ENCODE peak calls at places on chromosomes 2 and 18, in eight cellular contexts. Y is cardiac muscle cell, I is GM23248, T is upper lobe of right lung, W is stomach, D is neural progenitor cell, Z is breast epithelium, H is lower lobe of right lung. R is an unnamed sample. For H3K27me3 and H3K4me1, the result is how much of the 10 kb centered on the place peaks cover.

GRCh38 chr2:55120634-55121359 is 70.5 kb upstream of the RTN4 start:
- DNase-seq in Y (peak), I (peak), T (peak), W (no peak), D (peak), Z (no peak), H (no peak), R (no peak)

GRCh38 chr2:211454684-211455083 is 898.3 kb downstream of the CPS1 start:
- DNase-seq in Y (no peak), I (no peak), T (no peak), W (no peak), D (peak), Z (no peak), H (no peak), R (no peak)

GRCh38 chr2:178152977-178153376 is 40.7 kb downstream of the RBM45 start:
- DNase-seq in Y (no peak), I (no peak), T (no peak), W (no peak), D (no peak), Z (no peak), H (no peak), R (no peak)

GRCh38 chr2:238945433-238946150 is 97.7 kb downstream of the TWIST2 start:
- DNase-seq in Y (peak), I (peak), T (peak), W (peak), D (peak), Z (no peak), H (no peak), R (no peak)

GRCh38 chr2:190137561-190137960 is 75.0 kb upstream of the MSTN start:
- DNase-seq in Y (peak), I (peak), T (no peak), W (no peak), D (no peak), Z (no peak), H (no peak), R (no peak)

GRCh38 chr2:217830807-217831206 is 172.0 kb downstream of the TNS1 start:
- DNase-seq in Y (no peak), I (no peak), T (no peak), W (no peak), D (no peak), Z (no peak), H (no peak), R (no peak)

GRCh38 chr2:61398413-61398812 is 72.5 kb downstream of the USP34 start:
- DNase-seq in Y (no peak), I (no peak), T (no peak), W (no peak), D (no peak), Z (no peak), H (no peak), R (no peak)

GRCh38 chr2:128367601-128368359 is 49.1 kb upstream of the HS6ST1 start:
- DNase-seq in Y (no peak), I (no peak), T (peak), W (no peak), D (no peak), Z (peak), H (no peak), R (no peak)

GRCh38 chr18:41532344-41533086 is 422.5 kb upstream of the PIK3C3 start:
- DNase-seq in Y (peak), I (peak), T (no peak), W (no peak), D (peak), Z (no peak), H (no peak), R (no peak)

GRCh38 chr2:201139836-201140599 is 24.1 kb downstream of the CFLAR start:
- DNase-seq in Y (no peak), I (no peak), T (no peak), W (no peak), D (no peak), Z (no peak), H (no peak), R (no peak)

GRCh38 chr2:74779587-74780135 is 54.3 kb upstream of the HK2 start:
- DNase-seq in Y (no peak), I (no peak), T (no peak), W (peak), D (no peak), Z (no peak), H (no peak), R (no peak)

GRCh38 chr2:227016894-227017293 is 147.1 kb downstream of the COL4A4 start:
- DNase-seq in Y (no peak), I (peak), T (no peak), W (no peak), D (no peak), Z (no peak), H (no peak), R (no peak)

GRCh38 chr2:239577306-239577705 is 176.5 kb upstream of the HDAC4 start:
- DNase-seq in Y (no peak), I (no peak), T (peak), W (no peak), D (no peak), Z (no peak), H (peak), R (no peak)

GRCh38 chr2:36270758-36271157 is 84.8 kb upstream of the CRIM1 start:
- DNase-seq in Y (no peak), I (no peak), T (no peak), W (no peak), D (peak), Z (no peak), H (no peak), R (no peak)

GRCh38 chr2:105643405-105644173 is 101.1 kb upstream of the NCK2 start:
- DNase-seq in Y (no peak), I (no peak), T (no peak), W (no peak), D (no peak), Z (no peak), H (no peak), R (no peak)

GRCh38 chr2:226575928-226576327 is 223.7 kb downstream of the IRS1 start:
- DNase-seq in Y (no peak), I (no peak), T (no peak), W (no peak), D (no peak), Z (no peak), H (no peak), R (no peak)

GRCh38 chr2:191930205-191930604 is 83.3 kb upstream of the CAVIN2 start:
- DNase-seq in Y (no peak), I (no peak), T (no peak), W (no peak), D (no peak), Z (no peak), H (no peak), R (no peak)

GRCh38 chr2:43160778-43161177 is 65.6 kb downstream of the ZFP36L2 start:
- DNase-seq in Y (no peak), I (no peak), T (no peak), W (peak), D (no peak), Z (no peak), H (no peak), R (no peak)

GRCh38 chr18:23163786-23164583 is 28.7 kb downstream of the CABLES1 start:
- DNase-seq in Y (no peak), I (no peak), T (no peak), W (no peak), D (no peak), Z (no peak), H (no peak), R (no peak)

GRCh38 chr2:145752091-145752806 is 1232.3 kb upstream of the ZEB2 start:
- DNase-seq in Y (peak), I (peak), T (peak), W (no peak), D (peak), Z (no peak), H (peak), R (no peak)

GRCh38 chr2:97718942-97719341 is 5.6 kb downstream of the ZAP70 start:
- DNase-seq in Y (no peak), I (no peak), T (peak), W (no peak), D (no peak), Z (no peak), H (no peak), R (no peak)
- H3K4me3 ChIP-seq in Y (no peak), I (no peak), T (no peak), W (no peak), D (no peak), Z (no peak), H (no peak), R (peak)

DNA sequence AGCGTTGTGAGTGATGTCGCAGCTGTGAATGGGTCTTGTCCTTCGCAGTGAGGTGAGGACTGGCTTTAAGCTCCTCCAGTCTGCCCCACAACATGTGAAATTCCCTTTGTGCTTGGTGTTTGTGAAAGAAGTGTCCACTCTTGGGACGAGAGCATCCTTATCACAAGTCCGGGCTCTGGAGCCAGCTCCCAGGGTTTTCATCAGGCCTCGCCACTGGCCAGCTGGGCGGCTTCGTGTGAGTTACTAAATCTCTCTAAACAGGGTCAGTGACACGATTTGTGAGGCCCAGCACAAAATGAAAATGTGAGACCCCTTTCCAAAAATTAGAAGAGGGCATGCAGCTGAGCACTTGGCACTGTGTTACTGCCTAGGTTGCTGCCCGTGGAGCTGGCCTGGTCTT is 115.9 kb downstream of the VAPA start:
- DNase-seq in Y (no peak), I (no peak), T (no peak), W (no peak), D (no peak), Z (no peak), H (no peak), R (no peak)
- H3K27me3 ChIP-seq in Y (under half), I (under half), T (under half), W (under half), D (under half), Z (under half), H (under half), R (under half)

GRCh38 chr2:152486048-152486736 is 151.2 kb downstream of the FMNL2 start:
- DNase-seq in Y (no peak), I (no peak), T (no peak), W (no peak), D (no peak), Z (no peak), H (no peak), R (no peak)
- H3K4me1 ChIP-seq in Y (under half), I (under half), T (under half), W (under half), D (under half), Z (under half), H (under half), R (under half)

GRCh38 chr2:64165696-64166095 is 21.5 kb upstream of the PELI1 start:
- DNase-seq in Y (peak), I (peak), T (no peak), W (no peak), D (no peak), Z (no peak), H (no peak), R (no peak)
- H3K4me3 ChIP-seq in Y (no peak), I (no peak), T (no peak), W (no peak), D (no peak), Z (no peak), H (no peak), R (no peak)

GRCh38 chr18:26549486-26550435 is 1.4 kb upstream of the KCTD1 start:
- DNase-seq in Y (peak), I (peak), T (peak), W (peak), D (peak), Z (peak), H (peak), R (no peak)
- H3K27me3 ChIP-seq in Y (half or more), I (under half), T (under half), W (under half), D (half or more), Z (under half), H (under half), R (under half)

GRCh38 chr2:9258953-9259399 is 52.4 kb downstream of the ASAP2 start:
- DNase-seq in Y (peak), I (peak), T (no peak), W (no peak), D (no peak), Z (no peak), H (no peak), R (no peak)
- H3K4me1 ChIP-seq in Y (under half), I (half or more), T (half or more), W (half or more), D (under half), Z (under half), H (half or more), R (under half)

DNA sequence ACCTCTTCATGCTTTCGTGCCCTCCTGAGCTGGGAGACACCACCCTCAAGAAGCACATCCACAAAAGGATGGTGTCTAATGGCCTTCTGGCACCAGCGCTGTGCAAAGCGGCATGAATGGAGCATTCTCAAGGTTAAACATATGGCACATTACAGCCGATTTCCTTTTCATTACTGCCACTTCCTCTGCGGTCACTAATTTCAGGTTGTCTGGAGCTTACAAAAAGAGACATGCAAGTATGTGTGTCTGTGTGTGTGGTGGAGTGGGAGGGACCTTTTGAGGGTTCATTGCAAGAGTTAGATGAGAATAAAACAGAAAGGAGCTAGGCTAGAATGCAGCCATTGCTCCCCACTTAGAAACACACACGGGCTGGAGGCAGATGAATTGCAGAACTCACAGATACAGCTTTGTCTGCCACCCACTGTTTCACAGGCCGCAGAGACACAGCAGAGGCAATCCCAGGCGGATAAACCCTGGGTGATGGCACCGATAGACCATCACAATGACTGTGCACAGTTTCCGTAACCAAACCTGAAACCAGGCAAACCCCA is 76.0 kb downstream of the TGIF1 start:
- DNase-seq in Y (peak), I (no peak), T (no peak), W (no peak), D (no peak), Z (no peak), H (no peak), R (peak)
- H3K4me3 ChIP-seq in Y (no peak), I (no peak), T (no peak), W (no peak), D (no peak), Z (no peak), H (no peak), R (peak)

R was measured in naive thymus-derived CD4-positive, alpha-beta T cell.